ENCODE peak calls at places on chromosomes 7 and 10, in six cellular contexts. One of them, this sample, is unnamed.

GRCh38 chr7:24757799-24758275 is 573 bp upstream of the GSDME start:
- DNase-seq in heart left ventricle: no peak
- DNase-seq in mammary epithelial cell: peak; percentile 68
- DNase-seq in CD8-positive, alpha-beta memory T cell: no peak
- DNase-seq in uterus: no peak
- DNase-seq in iPS DF 6.9: no peak
- DNase-seq in this sample: no peak

GRCh38 chr7:7946486-7946885 is 22.1 kb upstream of the GLCCI1 start:
- DNase-seq in mammary epithelial cell: no peak
- DNase-seq in heart left ventricle: no peak
- DNase-seq in CD8-positive, alpha-beta memory T cell: no peak
- DNase-seq in iPS DF 6.9: no peak
- DNase-seq in uterus: no peak
- DNase-seq in this sample: no peak

GRCh38 chr10:64547168-64547567 is 1026.0 kb downstream of the REEP3 start:
- DNase-seq in mammary epithelial cell: no peak
- DNase-seq in CD8-positive, alpha-beta memory T cell: no peak
- DNase-seq in uterus: no peak
- DNase-seq in heart left ventricle: no peak
- DNase-seq in iPS DF 6.9: no peak
- DNase-seq in this sample: no peak

GRCh38 chr7:778968-779451 is 51.9 kb upstream of the PRKAR1B start:
- DNase-seq in mammary epithelial cell: no peak
- DNase-seq in iPS DF 6.9: no peak
- DNase-seq in CD8-positive, alpha-beta memory T cell: no peak
- DNase-seq in uterus: no peak
- DNase-seq in heart left ventricle: no peak
- DNase-seq in this sample: no peak

GRCh38 chr10:102241037-102241443 is 272 bp downstream of the PITX3 start:
- DNase-seq in iPS DF 6.9: no peak
- DNase-seq in CD8-positive, alpha-beta memory T cell: no peak
- DNase-seq in mammary epithelial cell: no peak
- DNase-seq in uterus: no peak
- DNase-seq in heart left ventricle: no peak
- DNase-seq in this sample: no peak

GRCh38 chr10:79105164-79105739 is 36.5 kb downstream of the ZMIZ1 start:
- DNase-seq in iPS DF 6.9: no peak
- DNase-seq in mammary epithelial cell: no peak
- DNase-seq in CD8-positive, alpha-beta memory T cell: no peak
- DNase-seq in uterus: no peak
- DNase-seq in heart left ventricle: no peak
- DNase-seq in this sample: no peak

GRCh38 chr7:18037609-18038008 is 10.0 kb upstream of the PRPS1L1 start:
- DNase-seq in heart left ventricle: no peak
- DNase-seq in CD8-positive, alpha-beta memory T cell: no peak
- DNase-seq in uterus: no peak
- DNase-seq in mammary epithelial cell: no peak
- DNase-seq in iPS DF 6.9: no peak
- DNase-seq in this sample: no peak

GRCh38 chr10:58178811-58179210 is 88.9 kb downstream of the IPMK start:
- DNase-seq in heart left ventricle: no peak
- DNase-seq in CD8-positive, alpha-beta memory T cell: no peak
- DNase-seq in uterus: no peak
- DNase-seq in mammary epithelial cell: peak; percentile 55
- DNase-seq in iPS DF 6.9: no peak
- DNase-seq in this sample: no peak

GRCh38 chr7:133545613-133546012 is 292.7 kb downstream of the EXOC4 start:
- DNase-seq in CD8-positive, alpha-beta memory T cell: no peak
- DNase-seq in heart left ventricle: no peak
- DNase-seq in uterus: no peak
- DNase-seq in mammary epithelial cell: peak; percentile 65
- DNase-seq in iPS DF 6.9: no peak
- DNase-seq in this sample: no peak

GRCh38 chr7:47428052-47428779 is 153.7 kb downstream of the TNS3 start:
- DNase-seq in CD8-positive, alpha-beta memory T cell: no peak
- DNase-seq in uterus: no peak
- DNase-seq in mammary epithelial cell: no peak
- DNase-seq in iPS DF 6.9: no peak
- DNase-seq in heart left ventricle: no peak
- DNase-seq in this sample: no peak

GRCh38 chr7:47422631-47423030 is 159.3 kb downstream of the TNS3 start:
- DNase-seq in uterus: no peak
- DNase-seq in iPS DF 6.9: no peak
- DNase-seq in mammary epithelial cell: no peak
- DNase-seq in CD8-positive, alpha-beta memory T cell: no peak
- DNase-seq in heart left ventricle: no peak
- DNase-seq in this sample: no peak

GRCh38 chr7:47427046-47427643 is 154.8 kb downstream of the TNS3 start:
- DNase-seq in uterus: no peak
- DNase-seq in heart left ventricle: no peak
- DNase-seq in mammary epithelial cell: no peak
- DNase-seq in iPS DF 6.9: no peak
- DNase-seq in CD8-positive, alpha-beta memory T cell: no peak
- DNase-seq in this sample: no peak

GRCh38 chr7:47423196-47423595 is 158.7 kb downstream of the TNS3 start:
- DNase-seq in CD8-positive, alpha-beta memory T cell: no peak
- DNase-seq in heart left ventricle: no peak
- DNase-seq in mammary epithelial cell: no peak
- DNase-seq in uterus: no peak
- DNase-seq in iPS DF 6.9: no peak
- DNase-seq in this sample: no peak

GRCh38 chr7:47424523-47424922 is 157.4 kb downstream of the TNS3 start:
- DNase-seq in uterus: no peak
- DNase-seq in iPS DF 6.9: no peak
- DNase-seq in CD8-positive, alpha-beta memory T cell: no peak
- DNase-seq in mammary epithelial cell: no peak
- DNase-seq in heart left ventricle: no peak
- DNase-seq in this sample: no peak
- H3K36me3 ChIP-seq in uterus: no peaks in the 10 kb centered on the region
- H3K36me3 ChIP-seq in iPS DF 6.9: no peaks in the 10 kb centered on the region
- H3K36me3 ChIP-seq in CD8-positive, alpha-beta memory T cell: no peaks in the 10 kb centered on the region
- H3K36me3 ChIP-seq in mammary epithelial cell: no peaks in the 10 kb centered on the region
- H3K36me3 ChIP-seq in heart left ventricle: peaks cover 4% of the 10 kb centered on the region
- H3K36me3 ChIP-seq in this sample: no peaks in the 10 kb centered on the region

DNA sequence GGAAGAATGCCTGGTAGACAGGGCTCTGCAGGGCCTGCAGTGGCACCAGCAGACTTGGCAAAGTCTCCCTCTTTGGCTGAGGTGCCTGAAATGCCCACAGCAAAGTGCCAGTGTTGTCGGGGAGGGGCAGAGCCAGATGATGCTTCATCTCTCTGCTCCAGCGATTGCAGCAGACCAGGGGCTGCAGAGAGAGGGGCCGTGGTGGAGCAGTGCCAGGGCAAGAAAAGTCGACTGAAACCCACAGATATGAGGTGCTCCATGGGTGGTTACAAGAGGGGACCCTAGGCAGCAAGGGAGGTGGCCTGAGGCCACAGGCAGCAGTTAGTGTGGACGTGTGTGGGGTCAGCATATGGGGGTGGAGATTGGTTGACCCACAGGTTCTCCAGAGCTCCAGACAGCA is 123.5 kb upstream of the SHH start:
- DNase-seq in uterus: no peak
- DNase-seq in heart left ventricle: no peak
- DNase-seq in mammary epithelial cell: no peak
- DNase-seq in iPS DF 6.9: no peak
- DNase-seq in CD8-positive, alpha-beta memory T cell: no peak
- DNase-seq in this sample: no peak
- H3K4me3 ChIP-seq in uterus: no peak overlapping the region
- H3K4me3 ChIP-seq in heart left ventricle: no peak overlapping the region
- H3K4me3 ChIP-seq in mammary epithelial cell: no peak overlapping the region
- H3K4me3 ChIP-seq in iPS DF 6.9: no peak overlapping the region
- H3K4me3 ChIP-seq in CD8-positive, alpha-beta memory T cell: no peak overlapping the region
- H3K4me3 ChIP-seq in this sample: no peak overlapping the region

DNA sequence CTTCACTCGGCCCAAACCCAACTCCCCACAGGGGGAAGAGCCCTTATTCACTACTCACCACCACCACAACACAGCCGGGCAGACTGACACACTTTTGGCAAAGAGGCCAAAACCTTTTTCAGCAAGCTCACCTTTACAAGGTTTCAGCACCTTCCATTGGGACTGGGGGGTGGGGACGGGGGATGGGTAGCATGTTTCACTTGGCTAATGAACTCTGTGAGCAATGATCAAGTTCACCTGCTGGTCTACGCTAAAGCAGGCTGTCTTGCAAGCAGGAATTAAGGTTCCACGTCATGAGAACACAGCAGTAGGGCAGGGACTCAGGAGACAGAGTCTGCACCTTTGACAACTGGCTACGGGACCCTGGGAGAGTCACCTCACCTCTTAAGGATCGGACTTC is 7.0 kb downstream of the FAM53B start:
- DNase-seq in mammary epithelial cell: no peak
- DNase-seq in uterus: no peak
- DNase-seq in heart left ventricle: no peak
- DNase-seq in iPS DF 6.9: no peak
- DNase-seq in CD8-positive, alpha-beta memory T cell: no peak
- DNase-seq in this sample: no peak
- H3K4me1 ChIP-seq in mammary epithelial cell: peaks cover 76% of the 10 kb centered on the region
- H3K4me1 ChIP-seq in uterus: peaks cover 21% of the 10 kb centered on the region
- H3K4me1 ChIP-seq in heart left ventricle: peaks cover 92% of the 10 kb centered on the region
- H3K4me1 ChIP-seq in iPS DF 6.9: peaks cover 18% of the 10 kb centered on the region
- H3K4me1 ChIP-seq in CD8-positive, alpha-beta memory T cell: peaks cover 100% of the 10 kb centered on the region
- H3K4me1 ChIP-seq in this sample: peaks cover 19% of the 10 kb centered on the region

GRCh38 chr10:78038791-78039547 is 5.3 kb downstream of the RPS24 start:
- DNase-seq in heart left ventricle: no peak
- DNase-seq in iPS DF 6.9: no peak
- DNase-seq in mammary epithelial cell: no peak
- DNase-seq in CD8-positive, alpha-beta memory T cell: no peak
- DNase-seq in uterus: no peak
- DNase-seq in this sample: no peak
- H3K36me3 ChIP-seq in heart left ventricle: peaks cover 22% of the 10 kb centered on the region
- H3K36me3 ChIP-seq in iPS DF 6.9: peaks cover 47% of the 10 kb centered on the region
- H3K36me3 ChIP-seq in mammary epithelial cell: peaks cover 71% of the 10 kb centered on the region
- H3K36me3 ChIP-seq in CD8-positive, alpha-beta memory T cell: peaks cover 70% of the 10 kb centered on the region
- H3K36me3 ChIP-seq in uterus: no peaks in the 10 kb centered on the region
- H3K36me3 ChIP-seq in this sample: peaks cover 61% of the 10 kb centered on the region

DNA sequence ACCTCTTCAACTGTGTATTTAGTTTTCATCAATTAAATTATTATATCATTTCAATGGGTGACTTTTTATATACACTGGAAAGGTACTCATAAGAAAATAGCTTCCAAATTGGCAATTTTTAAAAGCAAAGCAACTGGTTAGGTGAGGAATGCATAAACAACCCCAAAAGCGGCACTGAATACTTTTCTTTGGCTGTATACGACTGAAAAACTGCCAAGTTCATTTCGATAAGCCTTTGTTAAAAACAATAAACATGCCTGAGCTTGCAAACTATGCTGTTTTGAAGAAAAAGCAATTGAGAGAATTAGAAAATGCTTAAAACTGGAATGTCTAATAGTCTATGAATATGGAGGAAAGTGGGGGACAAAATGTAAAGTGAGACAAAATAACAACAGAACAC is 2.9 kb downstream of the SLC16A12 start:
- DNase-seq in mammary epithelial cell: no peak
- DNase-seq in iPS DF 6.9: no peak
- DNase-seq in CD8-positive, alpha-beta memory T cell: no peak
- DNase-seq in heart left ventricle: no peak
- DNase-seq in uterus: no peak
- DNase-seq in this sample: no peak
- H3K4me3 ChIP-seq in mammary epithelial cell: no peak overlapping the region
- H3K4me3 ChIP-seq in iPS DF 6.9: no peak overlapping the region
- H3K4me3 ChIP-seq in CD8-positive, alpha-beta memory T cell: no peak overlapping the region
- H3K4me3 ChIP-seq in heart left ventricle: no peak overlapping the region
- H3K4me3 ChIP-seq in uterus: no peak overlapping the region
- H3K4me3 ChIP-seq in this sample: no peak overlapping the region